ENCODE peak calls at places on chromosomes 3 and 15, in eight cellular contexts. W, E, M, B, V, G, I and U are unnamed samples.

GRCh38 chr15:68106656-68107055 is 52.5 kb downstream of the PIAS1 start:
- DNase-seq in B (no peak), W (no peak), G (no peak), M (peak), I (no peak), V (peak), E (peak), U (no peak)

GRCh38 chr3:87867001-87867400 is 191.8 kb downstream of the CGGBP1 start:
- DNase-seq in W (no peak), E (no peak), M (no peak), G (no peak), I (no peak), B (no peak), V (no peak), U (no peak)

GRCh38 chr3:13451301-13451673 is 28.8 kb upstream of the HDAC11 start:
- DNase-seq in E (peak), W (peak), B (no peak), V (no peak), M (no peak), I (no peak), G (no peak), U (no peak)

GRCh38 chr15:68213991-68214837 is 9.1 kb upstream of the CALML4 start:
- DNase-seq in E (no peak), V (no peak), M (no peak), W (no peak), G (peak), I (peak), B (no peak), U (no peak)

GRCh38 chr3:52022323-52023100 is 26.8 kb upstream of the RPL29 start:
- DNase-seq in E (peak), I (no peak), M (no peak), G (no peak), V (peak), W (no peak), B (no peak), U (no peak)

GRCh38 chr3:18258492-18258891 is 166.6 kb downstream of the SATB1 start:
- DNase-seq in G (no peak), B (no peak), I (no peak), M (no peak), W (no peak), V (no peak), E (no peak), U (no peak)

GRCh38 chr3:44661189-44661588 is 12.7 kb downstream of the ZNF35 start:
- DNase-seq in W (no peak), E (no peak), M (no peak), G (no peak), B (no peak), I (no peak), V (no peak), U (no peak)

GRCh38 chr3:124887177-124887995 is at the start of gene ITGB5:
- DNase-seq in V (peak), W (peak), B (peak), E (peak), M (no peak), I (peak), G (peak), U (peak)

GRCh38 chr3:55543228-55543627 is 56.1 kb upstream of the WNT5A start:
- DNase-seq in E (no peak), B (no peak), I (no peak), M (no peak), W (no peak), G (no peak), V (no peak), U (no peak)

GRCh38 chr3:128112406-128112968 is 11.1 kb downstream of the RUVBL1 start:
- DNase-seq in I (no peak), M (peak), W (no peak), E (peak), V (no peak), B (no peak), G (no peak), U (no peak)

GRCh38 chr3:116281313-116282143 is 163.8 kb downstream of the LSAMP start:
- DNase-seq in M (no peak), E (no peak), G (no peak), W (no peak), B (no peak), V (no peak), I (no peak), U (no peak)

GRCh38 chr3:155548194-155548593 is 196.7 kb downstream of the PLCH1 start:
- DNase-seq in V (no peak), B (no peak), E (no peak), G (no peak), I (no peak), M (peak), W (no peak), U (no peak)

GRCh38 chr3:196998966-196999760 is 30.5 kb downstream of the MELTF start:
- DNase-seq in M (no peak), G (no peak), I (peak), E (no peak), V (no peak), B (no peak), W (peak), U (peak)

GRCh38 chr15:67013696-67014095 is 51.7 kb upstream of the SMAD3 start:
- DNase-seq in I (no peak), B (peak), E (peak), W (no peak), G (no peak), V (no peak), M (no peak), U (no peak)

GRCh38 chr3:67090472-67090871 is 92.4 kb downstream of the KBTBD8 start:
- DNase-seq in B (no peak), M (no peak), I (no peak), E (peak), V (no peak), W (no peak), G (no peak), U (no peak)

GRCh38 chr3:134378384-134378783 is 4.1 kb upstream of the AMOTL2 start:
- DNase-seq in B (no peak), G (peak), V (peak), E (no peak), W (no peak), M (no peak), I (peak), U (no peak)

GRCh38 chr3:139477710-139478640 is 1.7 kb upstream of the RBP2 start:
- DNase-seq in W (no peak), V (no peak), E (no peak), M (no peak), G (no peak), I (no peak), B (no peak), U (no peak)

GRCh38 chr3:193809106-193809505 is 216.1 kb downstream of the OPA1 start:
- DNase-seq in B (no peak), G (peak), I (peak), E (no peak), W (no peak), V (no peak), M (no peak), U (no peak)

GRCh38 chr3:46904303-46905190 is 27.0 kb downstream of the PTH1R start:
- DNase-seq in W (peak), G (no peak), I (peak), V (no peak), B (no peak), E (no peak), M (no peak), U (peak)

GRCh38 chr3:59456852-59457485 is 407.1 kb upstream of the CFAP20DC start:
- DNase-seq in E (no peak), G (no peak), I (no peak), B (no peak), M (no peak), V (no peak), W (no peak), U (no peak)

GRCh38 chr3:24829632-24830229 is 335.1 kb upstream of the THRB start:
- DNase-seq in I (no peak), B (peak), V (peak), W (no peak), M (no peak), G (no peak), E (no peak), U (peak)

GRCh38 chr3:160180581-160181216 is 44.5 kb upstream of the C3orf80 start:
- DNase-seq in B (peak), E (no peak), M (no peak), V (no peak), I (peak), G (no peak), W (no peak), U (no peak)

GRCh38 chr3:171839270-171839669 is 3.9 kb upstream of the TMEM212 start:
- DNase-seq in B (no peak), V (no peak), G (no peak), W (no peak), E (no peak), I (no peak), M (no peak), U (no peak)

GRCh38 chr3:171836836-171837235 is 6.3 kb upstream of the TMEM212 start:
- DNase-seq in W (no peak), B (no peak), G (no peak), I (no peak), E (no peak), M (no peak), V (no peak), U (no peak)

GRCh38 chr3:171837698-171838097 is 5.5 kb upstream of the TMEM212 start:
- DNase-seq in G (no peak), W (no peak), V (no peak), M (no peak), I (no peak), E (no peak), B (no peak), U (no peak)

GRCh38 chr3:171840484-171840830 is 2.7 kb upstream of the TMEM212 start:
- DNase-seq in G (no peak), E (no peak), I (no peak), W (no peak), V (no peak), B (no peak), M (no peak), U (no peak)

GRCh38 chr3:171838218-171838720 is 4.9 kb upstream of the TMEM212 start:
- DNase-seq in M (no peak), I (peak), E (peak), W (peak), B (peak), V (peak), G (no peak), U (no peak)
- TF ChIP-seq CTCF in M (no peak), I (no peak), E (peak), W (peak), B (no peak), V (no peak), G (no peak), U (peak)

DNA sequence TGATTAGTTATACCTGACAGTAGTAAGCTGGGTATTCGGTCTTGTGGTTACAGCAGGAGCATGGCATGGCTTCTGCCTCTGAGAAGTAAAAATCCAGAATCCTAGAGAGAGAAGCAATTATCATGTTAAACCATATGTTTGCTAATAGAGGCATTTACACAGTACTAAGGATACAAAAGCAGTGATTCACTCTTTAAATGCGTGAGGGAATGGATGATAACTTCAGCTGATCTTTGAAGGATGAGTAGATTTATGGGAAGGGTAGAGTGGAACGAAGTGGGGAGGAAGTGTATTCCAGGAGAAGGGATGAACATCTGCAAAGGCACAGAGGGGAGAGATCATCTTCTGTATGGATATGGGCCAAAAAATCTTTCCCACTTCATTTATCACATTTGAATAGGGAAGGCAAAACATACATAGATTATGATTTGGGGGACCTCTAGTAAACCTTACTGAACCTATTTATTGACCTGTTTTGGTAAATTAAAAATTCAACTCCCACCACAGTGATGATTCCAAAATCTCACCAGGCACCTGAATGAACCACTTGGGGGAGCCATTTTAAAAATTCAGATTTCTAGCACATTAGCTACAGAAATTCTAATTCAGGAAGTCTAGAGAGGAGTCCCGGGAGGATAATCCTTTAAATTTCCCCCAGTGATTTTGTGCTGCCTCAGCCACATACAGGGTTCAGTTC is 35.1 kb downstream of the IGSF10 start:
- DNase-seq in W (no peak), B (no peak), V (no peak), M (no peak), I (no peak), E (no peak), G (no peak), U (no peak)
- TF ChIP-seq CTCF in W (no peak), B (no peak), V (peak), M (peak), I (no peak), E (peak), G (no peak), U (peak)

GRCh38 chr3:27847697-27848096 is 125.6 kb upstream of the EOMES start:
- DNase-seq in B (no peak), E (no peak), M (no peak), I (no peak), V (no peak), G (no peak), W (no peak), U (no peak)
- TF ChIP-seq CTCF in B (no peak), E (no peak), M (no peak), I (no peak), V (no peak), G (no peak), W (no peak), U (no peak)

DNA sequence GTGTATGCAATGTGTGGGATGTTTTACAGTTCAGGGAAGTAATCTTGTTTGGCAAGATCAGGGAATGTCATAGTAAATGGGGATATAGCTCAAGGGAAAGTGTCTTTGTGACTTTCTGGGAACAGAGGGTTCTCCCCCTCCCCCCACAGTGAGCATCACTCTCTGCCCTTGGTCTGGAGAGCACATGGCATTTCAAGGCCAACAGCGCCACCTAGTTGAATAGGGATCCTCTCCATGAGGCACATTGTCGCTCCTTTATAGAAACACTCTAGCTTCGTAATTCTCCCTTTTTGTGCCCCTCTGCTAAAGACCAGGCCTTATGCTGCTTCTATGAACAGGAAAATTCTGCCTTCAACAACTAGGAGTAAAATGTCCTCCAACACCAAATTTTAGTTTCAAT is 37.1 kb upstream of the ARNT2 start:
- DNase-seq in G (no peak), V (peak), B (no peak), W (no peak), M (no peak), E (peak), I (no peak), U (no peak)
- TF ChIP-seq CTCF in G (no peak), V (peak), B (no peak), W (no peak), M (no peak), E (peak), I (no peak), U (peak)

DNA sequence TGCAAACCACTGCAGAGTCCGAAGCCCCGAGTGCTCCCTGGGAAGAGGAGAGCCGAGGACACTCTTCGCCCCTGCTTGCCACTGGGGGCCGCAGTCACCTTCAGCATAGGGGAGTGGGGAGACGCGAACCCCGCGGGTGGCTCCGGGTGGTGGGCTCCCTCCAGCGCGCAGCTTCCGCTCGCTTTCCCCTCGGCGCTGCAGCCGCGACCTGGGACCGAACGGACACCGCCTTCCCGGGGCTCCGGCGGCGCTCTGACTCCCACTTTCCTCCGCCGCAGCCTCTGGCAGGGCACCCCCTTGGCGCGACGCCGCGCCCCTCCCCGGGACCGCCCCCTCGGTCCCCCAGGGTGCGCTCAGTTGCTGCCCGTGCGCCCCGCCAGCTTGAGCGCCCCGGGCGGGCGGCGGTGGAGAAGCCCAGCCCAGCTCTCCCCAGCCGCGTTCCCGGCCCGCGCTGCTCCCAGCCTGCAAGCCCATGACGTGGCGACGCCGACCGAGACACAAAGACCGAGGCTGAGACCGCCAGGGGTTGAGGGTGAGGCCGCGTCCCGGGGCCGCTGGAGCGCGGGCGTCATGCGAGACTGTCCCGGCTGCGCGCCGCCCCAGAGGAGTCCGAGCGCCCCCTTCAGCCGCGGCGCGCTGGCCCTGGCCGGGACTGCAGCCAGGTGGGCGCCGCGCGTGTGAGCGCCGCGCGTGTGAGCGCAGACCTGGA is at the start of gene MINAR1:
- DNase-seq in B (peak), V (peak), G (no peak), M (peak), W (no peak), E (peak), I (no peak), U (no peak)
- TF ChIP-seq CTCF in B (no peak), V (peak), G (no peak), M (peak), W (no peak), E (peak), I (no peak), U (peak)

GRCh38 chr15:100769975-100770340 is 109.7 kb upstream of the ALDH1A3 start:
- DNase-seq in B (no peak), E (no peak), G (no peak), V (no peak), I (no peak), W (peak), M (no peak), U (peak)
- TF ChIP-seq CTCF in B (no peak), E (no peak), G (no peak), V (no peak), I (no peak), W (no peak), M (no peak), U (no peak)

GRCh38 chr15:71252036-71252898 is 137.0 kb downstream of the THSD4 start:
- DNase-seq in B (no peak), E (peak), V (no peak), W (no peak), G (no peak), M (no peak), I (no peak), U (no peak)
- TF ChIP-seq CTCF in B (no peak), E (no peak), V (no peak), W (no peak), G (no peak), M (no peak), I (no peak), U (no peak)

DNA sequence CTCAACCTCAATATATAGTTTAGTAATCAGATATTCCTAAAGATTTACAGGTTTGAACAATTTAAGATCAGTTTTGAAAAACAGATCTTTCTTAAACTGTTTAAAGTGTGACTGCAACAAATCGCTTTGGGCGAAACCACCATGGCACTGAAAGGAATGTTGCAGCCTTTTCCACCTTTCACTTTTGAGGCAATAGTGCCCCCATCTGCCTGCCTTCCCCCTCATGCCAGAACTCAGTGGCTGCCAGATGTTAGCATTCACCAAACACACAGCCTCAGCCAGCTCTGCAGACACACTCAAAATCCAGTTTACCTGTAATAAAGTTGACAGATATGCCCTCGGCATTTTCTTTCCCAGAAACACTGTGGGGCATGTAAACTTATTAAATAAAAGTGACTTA is 3.3 kb downstream of the LYSMD4 start:
- DNase-seq in B (peak), M (no peak), G (no peak), V (peak), E (peak), I (no peak), W (peak), U (no peak)
- TF ChIP-seq CTCF in B (no peak), M (peak), G (peak), V (peak), E (peak), I (no peak), W (no peak), U (peak)

DNA sequence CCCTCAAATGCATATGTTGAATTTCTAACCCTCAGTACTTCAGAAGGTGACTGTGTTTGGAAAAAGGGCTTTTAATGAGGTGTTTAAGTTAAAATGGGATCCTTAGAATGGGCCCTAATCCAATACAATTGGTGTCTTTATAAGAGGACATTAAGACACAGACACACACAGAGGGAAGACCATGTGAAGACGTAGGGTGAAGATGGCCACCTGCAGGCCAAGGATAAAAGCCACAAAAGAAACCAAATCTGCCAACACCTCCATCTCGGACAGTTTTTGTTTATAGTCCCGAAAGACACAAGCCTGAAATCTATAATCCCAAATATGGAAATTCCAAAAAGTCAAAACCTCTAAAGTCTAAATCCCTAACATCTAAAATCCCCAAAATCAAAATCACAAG is 4.1 kb upstream of the MASP1 start:
- DNase-seq in E (no peak), I (no peak), W (no peak), G (no peak), V (no peak), M (no peak), B (no peak), U (no peak)
- TF ChIP-seq CTCF in E (peak), I (no peak), W (no peak), G (no peak), V (peak), M (peak), B (no peak), U (peak)

GRCh38 chr3:72461787-72462186 is 386.5 kb downstream of the SHQ1 start:
- DNase-seq in M (no peak), G (no peak), B (no peak), V (no peak), E (no peak), W (peak), I (no peak), U (no peak)

GRCh38 chr3:72459588-72459987 is 388.7 kb downstream of the SHQ1 start:
- DNase-seq in B (no peak), V (no peak), E (no peak), W (no peak), G (no peak), M (no peak), I (no peak), U (no peak)

GRCh38 chr3:72462611-72463011 is 385.6 kb downstream of the SHQ1 start:
- DNase-seq in V (no peak), I (no peak), B (no peak), E (no peak), W (peak), G (no peak), M (no peak), U (no peak)

GRCh38 chr3:72460215-72461174 is 387.8 kb downstream of the SHQ1 start:
- DNase-seq in M (no peak), E (no peak), I (no peak), V (no peak), B (no peak), G (no peak), W (no peak), U (no peak)

DNA sequence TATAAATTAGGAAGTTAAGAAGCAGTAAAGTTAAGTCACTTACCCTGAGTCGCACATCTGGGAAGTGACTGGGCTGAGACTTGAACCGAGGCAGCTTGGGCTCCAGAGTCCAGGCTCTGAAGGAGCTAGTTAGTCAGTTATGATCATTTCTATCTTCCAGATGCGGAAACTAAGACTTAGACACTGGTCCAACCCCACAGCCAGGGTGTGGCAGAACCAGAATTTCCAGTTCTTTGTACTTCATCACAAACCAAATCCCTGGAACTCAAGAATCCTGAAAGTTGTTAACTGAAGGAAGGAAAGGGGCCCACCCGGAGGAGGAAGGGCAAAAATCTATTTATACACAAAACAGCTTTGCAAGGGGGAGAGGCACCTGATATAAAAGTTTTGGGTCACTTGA is 389.9 kb downstream of the SHQ1 start:
- DNase-seq in B (no peak), I (no peak), W (no peak), M (no peak), G (no peak), E (no peak), V (no peak), U (no peak)
- TF ChIP-seq CTCF in B (no peak), I (no peak), W (no peak), M (no peak), G (no peak), E (no peak), V (no peak), U (no peak)